ENCODE peak calls at places on chromosome 19, in seven cellular contexts. Q is AG04450; J is uterus; W is CD4-positive, alpha-beta T cell; M is GM06990; N is endothelial cell; O is tibial artery. Y is an unnamed sample.

GRCh38 chr19:21483589-21484170 is 21.7 kb upstream of the ZNF429 start:
- DNase-seq in Q (no peak), J (peak; percentile 51), W (peak; percentile 46), M (peak; percentile 62), N (peak; percentile 63), O (peak; percentile 66), Y (no peak)

GRCh38 chr19:33134571-33135041 is 2.7 kb downstream of the WDR88 start:
- DNase-seq in Q (no peak), J (no peak), W (peak; percentile 24), M (peak; percentile 46), N (no peak), O (no peak), Y (no peak)

GRCh38 chr19:1956143-1956537 is 15.2 kb downstream of the CSNK1G2 start:
- DNase-seq in Q (no peak), J (no peak), W (no peak), M (no peak), N (no peak), O (no peak), Y (no peak)

GRCh38 chr19:44807652-44808462 is 1.0 kb upstream of the BCAM start:
- DNase-seq in Q (no peak), J (peak; percentile 36), W (no peak), M (no peak), N (peak; percentile 77), O (no peak), Y (no peak)

GRCh38 chr19:46529622-46530451 is 34.2 kb upstream of the PNMA8B start:
- DNase-seq in Q (no peak), J (peak; percentile 36), W (peak; percentile 75), M (no peak), N (peak; percentile 77), O (peak; percentile 78), Y (peak; percentile 46)

GRCh38 chr19:41205995-41206394 is 13.0 kb downstream of the CYP2S1 start:
- DNase-seq in Q (no peak), J (no peak), W (no peak), M (no peak), N (no peak), O (no peak), Y (no peak)

GRCh38 chr19:40231057-40231456 is 4.6 kb upstream of the CCNP start:
- DNase-seq in Q (no peak), J (no peak), W (no peak), M (no peak), N (no peak), O (no peak), Y (no peak)

GRCh38 chr19:52221831-52222375 is 32.1 kb downstream of the PPP2R1A start:
- DNase-seq in Q (no peak), J (no peak), W (no peak), M (no peak), N (no peak), O (peak; percentile 32), Y (no peak)

GRCh38 chr19:8487137-8487851 is 15.1 kb downstream of the PRAM1 start:
- DNase-seq in Q (no peak), J (no peak), W (peak; percentile 50), M (no peak), N (no peak), O (no peak), Y (no peak)

GRCh38 chr19:10816691-10817090 is 19.3 kb downstream of the TMED1 start:
- DNase-seq in Q (no peak), J (no peak), W (no peak), M (no peak), N (no peak), O (no peak), Y (no peak)

DNA sequence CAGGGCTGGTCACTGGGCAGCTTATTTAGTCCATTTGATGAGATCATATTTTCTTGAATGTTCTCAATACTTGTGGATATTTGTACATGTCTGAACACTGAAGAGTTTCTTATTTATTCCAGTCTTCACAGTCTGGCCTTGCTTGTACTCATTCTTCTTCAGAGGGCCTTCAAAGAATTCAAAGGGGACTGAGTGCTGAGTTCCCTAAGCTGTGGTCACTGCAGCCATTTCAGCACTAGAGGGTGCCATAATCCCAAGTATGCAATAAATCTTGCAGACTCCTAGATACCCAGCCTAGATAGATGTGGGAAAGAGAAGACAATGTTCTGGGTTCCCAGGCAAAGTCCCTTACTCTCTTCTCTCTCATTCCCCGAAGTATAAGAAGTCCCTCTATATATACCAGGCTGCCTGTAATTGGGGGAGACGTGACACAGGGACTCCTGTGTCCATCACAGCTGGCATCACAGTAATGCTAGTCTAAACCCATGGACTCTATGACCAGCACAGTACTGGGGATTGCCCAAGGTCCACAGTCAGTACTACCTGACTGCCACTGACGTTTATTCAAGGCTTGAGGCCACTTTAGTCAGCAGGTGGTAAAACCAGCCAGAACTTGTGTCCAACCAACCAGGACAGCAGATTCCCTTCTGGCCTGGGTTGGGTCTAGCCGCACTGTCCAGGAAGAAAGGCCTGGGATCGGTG is 8.9 kb upstream of the VN1R1 start:
- DNase-seq in Q (no peak), J (no peak), W (no peak), M (peak; percentile 12), N (peak; percentile 15), O (no peak), Y (no peak)
- TF ChIP-seq CTCF in Q (peak; percentile 25), J (no peak), W (no peak), M (peak; percentile 52), N (no peak), O (no peak), Y (no peak)

GRCh38 chr19:54172764-54173699 is at the start of gene TMC4:
- DNase-seq in Q (no peak), J (no peak), W (no peak), M (no peak), N (no peak), O (no peak), Y (no peak)
- TF ChIP-seq CTCF in Q (no peak), J (no peak), W (no peak), M (peak; percentile 11), N (no peak), O (no peak), Y (peak; percentile 18)

GRCh38 chr19:19042732-19043274 is 9.4 kb downstream of the ARMC6 start:
- DNase-seq in Q (no peak), J (no peak), W (no peak), M (no peak), N (no peak), O (no peak), Y (no peak)
- TF ChIP-seq CTCF in Q (no peak), J (no peak), W (no peak), M (no peak), N (no peak), O (no peak), Y (no peak)

DNA sequence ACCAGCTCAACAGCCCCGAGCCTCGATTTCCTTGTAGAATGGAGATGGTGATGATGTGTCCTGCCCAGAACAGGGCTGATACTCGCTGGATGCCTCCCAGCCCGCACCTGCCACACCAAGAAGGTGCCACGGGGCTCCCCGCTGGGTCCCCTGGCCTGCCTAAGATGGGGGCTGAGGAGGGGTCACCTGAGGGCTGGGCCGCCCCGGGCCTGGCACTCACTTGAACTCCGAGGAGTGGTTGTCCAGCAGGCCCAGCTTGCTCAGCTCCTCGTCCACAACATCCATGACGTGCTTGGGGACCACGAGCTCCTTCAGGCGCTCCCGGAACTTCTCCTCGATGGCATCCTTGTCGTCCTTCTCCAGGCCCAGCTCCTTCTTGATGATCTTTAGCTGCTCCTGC is 14.4 kb downstream of the LONP1 start:
- DNase-seq in Q (no peak), J (no peak), W (no peak), M (no peak), N (no peak), O (no peak), Y (no peak)
- TF ChIP-seq CTCF in Q (no peak), J (no peak), W (no peak), M (no peak), N (no peak), O (no peak), Y (no peak)

DNA sequence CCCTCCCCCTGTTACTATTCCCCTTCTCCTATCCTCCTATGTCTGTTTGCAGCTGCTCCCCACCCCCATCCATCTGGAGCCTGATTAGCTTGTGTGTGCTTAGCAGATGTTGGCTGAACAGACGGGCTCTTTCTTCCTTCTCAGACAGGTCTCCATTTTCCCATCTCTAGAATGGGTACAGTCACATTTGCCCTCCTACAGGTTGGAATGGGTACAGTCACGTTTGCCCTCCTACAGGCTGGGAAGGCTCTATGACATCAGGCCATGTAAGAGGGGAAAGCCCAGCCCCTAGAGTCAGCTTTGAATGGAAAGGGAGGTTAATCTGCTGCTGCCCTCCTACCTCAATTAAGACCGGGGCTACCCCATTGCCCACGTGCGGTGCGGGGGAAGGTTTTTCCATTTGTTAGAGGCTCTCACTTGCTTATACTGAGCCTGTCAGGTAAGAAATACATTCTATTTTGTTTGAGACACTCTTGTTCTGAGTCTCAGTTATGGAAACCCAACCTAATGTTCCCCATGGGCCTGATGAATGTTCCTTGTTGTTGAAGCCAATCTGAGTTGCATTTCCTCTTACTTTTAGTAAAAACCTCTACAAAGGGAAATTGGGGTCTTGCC is 2.2 kb upstream of the CLEC17A start:
- DNase-seq in Q (no peak), J (no peak), W (no peak), M (peak; percentile 57), N (no peak), O (no peak), Y (no peak)
- TF ChIP-seq CTCF in Q (no peak), J (no peak), W (no peak), M (peak; percentile 11), N (no peak), O (no peak), Y (no peak)

DNA sequence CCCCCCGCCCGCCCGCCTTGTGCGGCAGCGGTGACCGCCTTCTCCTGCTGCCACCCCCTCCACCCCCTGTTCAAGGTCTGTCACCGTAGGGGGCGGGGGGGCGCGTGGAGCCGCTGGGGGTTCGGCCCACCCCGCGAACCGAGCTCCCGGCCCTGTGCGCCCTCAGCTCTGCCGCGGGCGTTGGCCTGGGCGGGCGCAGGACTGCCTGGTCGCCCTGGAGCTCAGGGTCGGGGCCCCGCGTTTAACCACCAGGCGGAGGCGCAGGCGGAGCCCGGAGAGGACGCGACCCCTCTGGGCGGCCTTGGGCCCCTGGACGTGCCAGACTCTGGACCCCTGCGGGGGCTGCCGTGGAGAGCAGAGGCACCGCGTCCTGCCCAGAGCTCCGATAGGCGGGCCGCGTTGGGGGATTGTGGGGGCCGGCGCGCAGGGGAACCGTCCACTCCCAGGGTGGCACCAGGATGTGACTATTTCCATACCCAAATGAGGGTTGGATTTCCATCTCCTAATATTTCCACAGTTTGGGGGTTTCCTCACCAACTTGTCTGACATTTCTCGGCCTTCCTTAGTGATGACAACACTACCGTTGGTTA is 13.0 kb upstream of the USP29 start:
- DNase-seq in Q (no peak), J (no peak), W (no peak), M (no peak), N (no peak), O (no peak), Y (no peak)
- TF ChIP-seq CTCF in Q (no peak), J (no peak), W (no peak), M (no peak), N (no peak), O (no peak), Y (no peak)

GRCh38 chr19:54430306-54431254 is 15.3 kb downstream of the TTYH1 start:
- DNase-seq in Q (no peak), J (no peak), W (peak; percentile 27), M (no peak), N (peak; percentile 83), O (no peak), Y (peak; percentile 82)
- TF ChIP-seq CTCF in Q (no peak), J (no peak), W (no peak), M (no peak), N (no peak), O (no peak), Y (no peak)